ENCODE peak calls at places on chromosomes 5 and 9, in six cellular contexts. U is HT-29, I is Caki2, J is anterior cingulate cortex, S is K562, K is erythroblast. Z is an unnamed sample.

GRCh38 chr9:16868706-16869105 is 1.8 kb downstream of the BNC2 start:
- DNase-seq in J (no peak), I (no peak), U (no peak), S (no peak), K (no peak), Z (no peak)

GRCh38 chr5:141508808-141509611 is 20.1 kb downstream of the PCDHGC5 start:
- DNase-seq in U (no peak), J (peak), S (no peak), I (peak), K (no peak), Z (peak)

GRCh38 chr5:157143127-157143959 is 678 bp upstream of the MED7 start:
- DNase-seq in I (no peak), J (peak), U (peak), K (peak), S (peak), Z (no peak)

GRCh38 chr9:69809304-69809863 is 11.2 kb upstream of the CFAP95 start:
- DNase-seq in J (no peak), K (peak), S (no peak), I (no peak), U (no peak), Z (no peak)

GRCh38 chr9:14092344-14092743 is 221.6 kb downstream of the NFIB start:
- DNase-seq in U (no peak), S (no peak), J (no peak), K (no peak), I (no peak), Z (no peak)

GRCh38 chr9:35811364-35812024 is 568 bp downstream of the SPAG8 start:
- DNase-seq in S (no peak), I (no peak), U (no peak), K (no peak), J (no peak), Z (no peak)

GRCh38 chr9:121399883-121400607 is 30.0 kb upstream of the STOM start:
- DNase-seq in U (peak), S (peak), K (peak), I (peak), J (no peak), Z (peak)

GRCh38 chr5:8726383-8727036 is 819.4 kb downstream of the SEMA5A start:
- DNase-seq in J (no peak), S (no peak), K (no peak), I (no peak), U (no peak), Z (no peak)

GRCh38 chr5:16733597-16733996 is 116.8 kb upstream of the RETREG1 start:
- DNase-seq in U (no peak), K (no peak), J (no peak), I (no peak), S (no peak), Z (no peak)

GRCh38 chr9:129868033-129868395 is 32.8 kb downstream of the USP20 start:
- DNase-seq in S (no peak), I (no peak), J (no peak), U (no peak), K (no peak), Z (no peak)

GRCh38 chr5:149740866-149741459 is 10.9 kb downstream of the PPARGC1B start:
- DNase-seq in J (peak), U (no peak), S (no peak), I (no peak), K (no peak), Z (no peak)

GRCh38 chr5:158755221-158755620 is 344.5 kb downstream of the EBF1 start:
- DNase-seq in I (no peak), S (no peak), J (no peak), K (no peak), U (no peak), Z (no peak)

GRCh38 chr5:41843456-41844112 is 26.6 kb downstream of the OXCT1 start:
- DNase-seq in I (peak), S (peak), J (no peak), K (peak), U (peak), Z (peak)

GRCh38 chr9:88076286-88077070 is 61.8 kb downstream of the SPATA31C2 start:
- DNase-seq in J (peak), U (peak), I (peak), K (peak), S (peak), Z (peak)

GRCh38 chr9:131661954-131662621 is 77.8 kb downstream of the RAPGEF1 start:
- DNase-seq in K (peak), I (no peak), S (peak), J (no peak), U (no peak), Z (no peak)

GRCh38 chr9:132631685-132632084 is 38.1 kb downstream of the DDX31 start:
- DNase-seq in I (no peak), J (no peak), K (peak), S (no peak), U (no peak), Z (no peak)

GRCh38 chr5:25500635-25501034 is 855.9 kb upstream of the CDH10 start:
- DNase-seq in U (no peak), S (no peak), K (no peak), J (no peak), I (no peak), Z (no peak)

GRCh38 chr5:135398160-135398854 is 724 bp downstream of the MACROH2A1 start:
- DNase-seq in U (peak), I (peak), J (no peak), S (peak), K (peak), Z (peak)

GRCh38 chr5:167816354-167816753 is 475.1 kb upstream of the WWC1 start:
- DNase-seq in S (no peak), K (no peak), I (no peak), J (peak), U (no peak), Z (no peak)

GRCh38 chr5:136811086-136811485 is 445.7 kb upstream of the TRPC7 start:
- DNase-seq in K (no peak), S (no peak), J (no peak), I (no peak), U (no peak), Z (no peak)

GRCh38 chr9:101093620-101094019 is 65.1 kb downstream of the PLPPR1 start:
- DNase-seq in S (no peak), I (peak), K (no peak), J (no peak), U (no peak), Z (peak)

GRCh38 chr5:173984218-173984617 is 4.8 kb upstream of the C5orf47 start:
- DNase-seq in K (peak), S (peak), J (no peak), U (peak), I (no peak), Z (no peak)

GRCh38 chr5:179153921-179154345 is 93.8 kb downstream of the ZNF354C start:
- DNase-seq in K (no peak), S (no peak), J (no peak), I (no peak), U (no peak), Z (no peak)

GRCh38 chr5:159402328-159402727 is 72.0 kb upstream of the IL12B start:
- DNase-seq in I (no peak), K (no peak), J (no peak), U (no peak), S (no peak), Z (peak)

GRCh38 chr9:26243722-26244121 is 565.5 kb upstream of the TUSC1 start:
- DNase-seq in U (no peak), K (no peak), J (no peak), I (peak), S (no peak), Z (peak)

GRCh38 chr9:134864821-134865190 is 15.8 kb upstream of the FCN2 start:
- DNase-seq in K (no peak), S (no peak), U (no peak), I (no peak), J (no peak), Z (no peak)

GRCh38 chr9:126721531-126722098 is 83.2 kb upstream of the ZBTB43 start:
- DNase-seq in K (no peak), U (no peak), J (no peak), I (no peak), S (no peak), Z (no peak)

GRCh38 chr9:114317665-114318357 is 5.1 kb upstream of the ORM1 start:
- DNase-seq in K (peak), S (no peak), J (no peak), I (no peak), U (no peak), Z (no peak)